ENCODE peak calls at places on chromosomes 1 and 21, in seven cellular contexts. I, H, A, Y, S, F and M are unnamed samples.
A peak's percentile ranks its signal among the peaks of the same experiment; 100 is the strongest.

GRCh38 chr1:180857947-180858768 is 54.5 kb upstream of the KIAA1614 start:
- DNase-seq in Y (no peak), A (no peak), S (no peak), I (no peak), F (no peak), H (no peak), M (no peak)

GRCh38 chr1:180272395-180272794 is 42.3 kb downstream of the LHX4 start:
- DNase-seq in Y (no peak), F (no peak), I (no peak), A (no peak), S (no peak), H (no peak), M (no peak)

GRCh38 chr1:204448321-204448964 is 36.8 kb upstream of the PPP1R15B start:
- DNase-seq in I (peak; percentile 28), S (no peak), F (no peak), H (no peak), A (no peak), Y (no peak), M (no peak)

GRCh38 chr1:240309804-240310203 is 218.1 kb downstream of the FMN2 start:
- DNase-seq in I (no peak), Y (no peak), F (no peak), A (no peak), H (no peak), S (no peak), M (no peak)

GRCh38 chr1:98420376-98421097 is 241.0 kb upstream of the SNX7 start:
- DNase-seq in F (no peak), I (no peak), A (peak; percentile 56), S (no peak), Y (peak; percentile 50), H (no peak), M (no peak)

GRCh38 chr21:40204956-40205355 is 337.7 kb downstream of the PCP4 start:
- DNase-seq in H (no peak), F (no peak), I (no peak), Y (no peak), A (no peak), S (no peak), M (no peak)

GRCh38 chr1:58748625-58749198 is 35.1 kb downstream of the JUN start:
- DNase-seq in I (no peak), Y (no peak), F (no peak), H (no peak), S (no peak), A (no peak), M (no peak)

GRCh38 chr1:112322018-112322417 is 74.0 kb upstream of the CTTNBP2NL start:
- DNase-seq in Y (no peak), S (no peak), A (peak; percentile 41), I (no peak), H (no peak), F (no peak), M (no peak)

GRCh38 chr1:208809876-208810275 is 565.7 kb upstream of the PLXNA2 start:
- DNase-seq in I (no peak), H (no peak), F (no peak), A (peak; percentile 43), Y (no peak), S (no peak), M (no peak)

GRCh38 chr1:235649722-235650163 is at the start of gene GNG4:
- DNase-seq in I (no peak), H (peak; percentile 46), Y (no peak), A (no peak), F (no peak), S (no peak), M (no peak)

GRCh38 chr1:63068626-63069025 is 253.7 kb upstream of the FOXD3 start:
- DNase-seq in I (no peak), S (no peak), H (no peak), A (no peak), Y (no peak), F (no peak), M (no peak)

GRCh38 chr1:235998812-235999211 is 66.1 kb downstream of the NID1 start:
- DNase-seq in F (peak; percentile 14), Y (no peak), A (no peak), H (no peak), I (no peak), S (peak; percentile 74), M (no peak)

GRCh38 chr1:184555665-184556641 is 169.1 kb downstream of the C1orf21 start:
- DNase-seq in F (no peak), I (no peak), H (no peak), Y (no peak), S (no peak), A (no peak), M (no peak)

GRCh38 chr1:28501925-28502324 is 3.9 kb upstream of the RCC1 start:
- DNase-seq in Y (no peak), S (no peak), A (no peak), F (no peak), I (no peak), H (no peak), M (no peak)
- H3K4me1 ChIP-seq in Y (peaks cover 2% of the 10 kb centered on the region), S (no peaks in the 10 kb centered on the region), A (no peaks in the 10 kb centered on the region), F (no peaks in the 10 kb centered on the region), I (peaks cover 10% of the 10 kb centered on the region), H (no peaks in the 10 kb centered on the region), M (no peaks in the 10 kb centered on the region)

GRCh38 chr1:182614796-182615451 is 10.7 kb upstream of the RGS16 start:
- DNase-seq in Y (peak; percentile 79), H (peak; percentile 91), I (peak; percentile 35), A (peak; percentile 55), F (peak; percentile 85), S (no peak), M (no peak)
- TF ChIP-seq POLR2A in Y (no peak), H (peak; percentile 51), I (no peak), A (no peak), F (peak; percentile 47), S (peak; percentile 84), M (no peak)

DNA sequence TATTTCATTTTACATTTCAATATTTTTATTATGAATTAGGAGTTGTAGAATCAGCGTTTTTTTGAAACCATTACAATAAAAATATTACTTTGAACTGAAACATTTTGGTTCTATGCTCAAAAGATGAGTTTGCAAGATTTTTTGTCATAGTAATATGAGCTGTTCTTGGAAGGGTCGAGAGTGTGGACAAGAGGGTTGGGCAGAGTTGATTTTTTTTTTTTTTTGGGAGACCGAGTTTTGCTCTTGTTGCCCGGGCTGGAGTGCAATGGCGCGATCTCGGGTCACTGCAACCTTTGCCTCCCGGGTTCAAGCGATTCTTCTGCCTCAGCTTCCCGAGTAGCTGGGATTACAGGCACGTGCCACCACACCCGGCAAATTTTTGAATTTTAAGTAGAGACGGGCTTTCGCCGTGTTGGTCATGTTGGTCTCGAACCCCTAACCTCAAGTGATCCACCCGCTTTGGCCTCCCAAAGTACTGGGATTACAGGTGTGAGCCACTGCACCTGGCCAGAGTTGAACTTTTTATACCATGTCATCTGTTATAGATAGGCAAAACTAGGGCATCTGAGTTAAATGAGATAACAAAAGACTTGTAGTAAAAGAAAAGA is 3.3 kb downstream of the CACYBP start:
- DNase-seq in H (no peak), Y (no peak), I (no peak), A (no peak), S (no peak), F (no peak), M (no peak)
- H3K4me1 ChIP-seq in H (no peaks in the 10 kb centered on the region), Y (peaks cover 2% of the 10 kb centered on the region), I (peaks cover 31% of the 10 kb centered on the region), A (peaks cover 12% of the 10 kb centered on the region), S (peaks cover 9% of the 10 kb centered on the region), F (peaks cover 7% of the 10 kb centered on the region), M (peaks cover 45% of the 10 kb centered on the region)

GRCh38 chr1:156291226-156292061 is 4.0 kb downstream of the GLMP start:
- DNase-seq in F (peak; percentile 88), H (peak; percentile 95), A (peak; percentile 89), Y (peak; percentile 72), S (no peak), I (peak; percentile 26), M (no peak)
- TF ChIP-seq POLR2A in F (peak; percentile 54), H (no peak), A (peak; percentile 11), Y (no peak), S (peak; percentile 19), I (peak; percentile 24), M (peak; percentile 8)

GRCh38 chr1:27400963-27401341 is 8.5 kb downstream of the GPR3 start:
- DNase-seq in S (no peak), Y (no peak), A (peak; percentile 21), F (no peak), I (no peak), H (no peak), M (no peak)
- H3K4me1 ChIP-seq in S (peaks cover 16% of the 10 kb centered on the region), Y (peaks cover 19% of the 10 kb centered on the region), A (peaks cover 4% of the 10 kb centered on the region), F (peaks cover 6% of the 10 kb centered on the region), I (peaks cover 10% of the 10 kb centered on the region), H (no peaks in the 10 kb centered on the region), M (peaks cover 67% of the 10 kb centered on the region)

GRCh38 chr1:145992502-145992936 is 3.9 kb downstream of the TXNIP start:
- DNase-seq in Y (no peak), I (no peak), S (no peak), H (peak; percentile 33), F (peak; percentile 18), A (no peak), M (no peak)

GRCh38 chr1:145987926-145988325 is 8.5 kb downstream of the TXNIP start:
- DNase-seq in Y (no peak), H (no peak), I (no peak), F (no peak), A (no peak), S (no peak), M (no peak)

GRCh38 chr1:145988773-145989172 is 7.6 kb downstream of the TXNIP start:
- DNase-seq in H (peak; percentile 60), S (no peak), Y (no peak), A (no peak), F (peak; percentile 18), I (no peak), M (no peak)

GRCh38 chr1:145991799-145992412 is 4.5 kb downstream of the TXNIP start:
- DNase-seq in I (no peak), Y (no peak), S (no peak), A (no peak), H (peak; percentile 74), F (peak; percentile 27), M (no peak)

DNA sequence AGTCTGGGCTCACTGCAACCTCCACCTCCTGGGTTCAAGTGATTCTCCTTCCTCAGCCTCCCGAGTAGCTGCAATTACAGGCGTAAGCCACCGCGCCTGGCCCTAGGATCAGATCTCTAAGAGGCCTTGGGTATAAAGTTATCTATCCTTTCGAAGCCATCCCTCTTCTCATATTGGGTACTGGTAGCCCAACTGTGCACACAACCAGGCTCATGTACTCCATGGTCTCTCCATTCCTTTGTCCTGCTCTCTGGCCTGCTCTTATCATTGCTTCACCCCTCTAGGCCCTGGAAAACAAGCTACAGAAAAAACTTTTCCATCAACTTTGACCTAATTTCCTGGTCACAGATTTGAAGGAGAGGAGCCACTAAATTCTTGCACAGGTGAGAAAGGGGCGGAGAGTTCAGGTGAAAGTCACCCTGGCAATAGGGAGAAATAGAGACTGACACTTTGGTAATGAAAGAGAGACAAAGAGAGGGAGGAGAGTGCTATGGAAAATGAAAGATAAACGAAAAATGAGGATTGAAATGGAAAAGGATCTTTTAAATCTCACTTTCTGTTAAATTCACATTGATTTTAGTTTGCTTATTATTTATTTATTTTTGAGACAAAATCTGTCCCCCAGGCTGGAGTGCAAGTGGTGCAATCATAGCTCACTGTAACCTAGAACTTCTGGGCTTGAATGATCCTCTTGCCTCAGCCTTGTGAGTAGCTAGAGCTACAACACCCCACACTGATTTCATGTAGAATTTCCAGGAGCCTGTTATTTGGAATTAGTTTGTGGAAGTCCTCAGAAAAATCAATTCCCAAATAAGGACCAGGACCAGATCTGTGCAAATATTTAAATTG is 5.9 kb downstream of the TXNIP start:
- DNase-seq in I (no peak), F (peak; percentile 44), A (no peak), S (no peak), Y (no peak), H (peak; percentile 77), M (peak; percentile 87)
- TF ChIP-seq POLR2A in I (no peak), F (no peak), A (no peak), S (no peak), Y (no peak), H (no peak), M (no peak)

GRCh38 chr1:109826930-109827349 is 63.2 kb upstream of the EPS8L3 start:
- DNase-seq in S (no peak), H (no peak), F (no peak), A (no peak), I (no peak), Y (no peak), M (no peak)
- H3K4me1 ChIP-seq in S (peaks cover 13% of the 10 kb centered on the region), H (no peaks in the 10 kb centered on the region), F (no peaks in the 10 kb centered on the region), A (no peaks in the 10 kb centered on the region), I (peaks cover 67% of the 10 kb centered on the region), Y (peaks cover 22% of the 10 kb centered on the region), M (peaks cover 43% of the 10 kb centered on the region)